ENCODE peak calls at places on chromosomes 13 and 19, in nine cellular contexts. One of them, this sample, is unnamed.

GRCh38 chr19:29675650-29676186 is 10.5 kb downstream of the PLEKHF1 start:
- DNase-seq in activated CD4-positive, CD25-positive, alpha-beta regulatory T cell treated with anti-CD3 and anti-CD28 coated beads, Interleukin-2, amount 50 U/mL, for 16 hours: no peak
- DNase-seq in progenitor cell of endocrine pancreas: no peak
- DNase-seq in endodermal cell: no peak
- DNase-seq in activated CD8-positive, alpha-beta memory T cell treated with anti-CD3 and anti-CD28 coated beads for 1 hour: no peak
- DNase-seq in PC-9: no peak
- DNase-seq in thoracic aorta: no peak
- DNase-seq in EL: no peak
- DNase-seq in stimulated activated CD8-positive, alpha-beta memory T cell treated with anti-CD3 and anti-CD28 coated beads, Interleukin-2, amount 100 ng/mL, for 1 hour: no peak
- DNase-seq in this sample: no peak

GRCh38 chr19:13007292-13008045 is 12.2 kb downstream of the NFIX start:
- DNase-seq in activated CD8-positive, alpha-beta memory T cell treated with anti-CD3 and anti-CD28 coated beads for 1 hour: no peak
- DNase-seq in EL: no peak
- DNase-seq in thoracic aorta: no peak
- DNase-seq in activated CD4-positive, CD25-positive, alpha-beta regulatory T cell treated with anti-CD3 and anti-CD28 coated beads, Interleukin-2, amount 50 U/mL, for 16 hours: no peak
- DNase-seq in PC-9: no peak
- DNase-seq in stimulated activated CD8-positive, alpha-beta memory T cell treated with anti-CD3 and anti-CD28 coated beads, Interleukin-2, amount 100 ng/mL, for 1 hour: no peak
- DNase-seq in progenitor cell of endocrine pancreas: no peak
- DNase-seq in endodermal cell: no peak
- DNase-seq in this sample: no peak

GRCh38 chr13:85529216-85529590 is 270.0 kb downstream of the SLITRK6 start:
- DNase-seq in PC-9: no peak
- DNase-seq in activated CD8-positive, alpha-beta memory T cell treated with anti-CD3 and anti-CD28 coated beads for 1 hour: no peak
- DNase-seq in thoracic aorta: no peak
- DNase-seq in stimulated activated CD8-positive, alpha-beta memory T cell treated with anti-CD3 and anti-CD28 coated beads, Interleukin-2, amount 100 ng/mL, for 1 hour: no peak
- DNase-seq in EL: peak
- DNase-seq in endodermal cell: no peak
- DNase-seq in activated CD4-positive, CD25-positive, alpha-beta regulatory T cell treated with anti-CD3 and anti-CD28 coated beads, Interleukin-2, amount 50 U/mL, for 16 hours: no peak
- DNase-seq in progenitor cell of endocrine pancreas: no peak
- DNase-seq in this sample: no peak

GRCh38 chr13:42007844-42008243 is 40.6 kb upstream of the DGKH start:
- DNase-seq in thoracic aorta: no peak
- DNase-seq in EL: peak
- DNase-seq in progenitor cell of endocrine pancreas: no peak
- DNase-seq in endodermal cell: no peak
- DNase-seq in stimulated activated CD8-positive, alpha-beta memory T cell treated with anti-CD3 and anti-CD28 coated beads, Interleukin-2, amount 100 ng/mL, for 1 hour: no peak
- DNase-seq in activated CD4-positive, CD25-positive, alpha-beta regulatory T cell treated with anti-CD3 and anti-CD28 coated beads, Interleukin-2, amount 50 U/mL, for 16 hours: no peak
- DNase-seq in activated CD8-positive, alpha-beta memory T cell treated with anti-CD3 and anti-CD28 coated beads for 1 hour: no peak
- DNase-seq in PC-9: peak
- DNase-seq in this sample: no peak

GRCh38 chr19:54416695-54417491 is 1.6 kb downstream of the TTYH1 start:
- DNase-seq in activated CD4-positive, CD25-positive, alpha-beta regulatory T cell treated with anti-CD3 and anti-CD28 coated beads, Interleukin-2, amount 50 U/mL, for 16 hours: no peak
- DNase-seq in endodermal cell: peak
- DNase-seq in progenitor cell of endocrine pancreas: no peak
- DNase-seq in EL: no peak
- DNase-seq in activated CD8-positive, alpha-beta memory T cell treated with anti-CD3 and anti-CD28 coated beads for 1 hour: no peak
- DNase-seq in stimulated activated CD8-positive, alpha-beta memory T cell treated with anti-CD3 and anti-CD28 coated beads, Interleukin-2, amount 100 ng/mL, for 1 hour: no peak
- DNase-seq in PC-9: no peak
- DNase-seq in thoracic aorta: no peak
- DNase-seq in this sample: no peak

GRCh38 chr19:5880196-5880595 is 9.9 kb upstream of the FUT5 start:
- DNase-seq in PC-9: no peak
- DNase-seq in EL: no peak
- DNase-seq in stimulated activated CD8-positive, alpha-beta memory T cell treated with anti-CD3 and anti-CD28 coated beads, Interleukin-2, amount 100 ng/mL, for 1 hour: no peak
- DNase-seq in thoracic aorta: no peak
- DNase-seq in activated CD8-positive, alpha-beta memory T cell treated with anti-CD3 and anti-CD28 coated beads for 1 hour: no peak
- DNase-seq in endodermal cell: no peak
- DNase-seq in progenitor cell of endocrine pancreas: no peak
- DNase-seq in activated CD4-positive, CD25-positive, alpha-beta regulatory T cell treated with anti-CD3 and anti-CD28 coated beads, Interleukin-2, amount 50 U/mL, for 16 hours: no peak
- DNase-seq in this sample: no peak

GRCh38 chr19:610801-611505 is 21.3 kb downstream of the HCN2 start:
- DNase-seq in stimulated activated CD8-positive, alpha-beta memory T cell treated with anti-CD3 and anti-CD28 coated beads, Interleukin-2, amount 100 ng/mL, for 1 hour: no peak
- DNase-seq in EL: peak
- DNase-seq in activated CD4-positive, CD25-positive, alpha-beta regulatory T cell treated with anti-CD3 and anti-CD28 coated beads, Interleukin-2, amount 50 U/mL, for 16 hours: no peak
- DNase-seq in endodermal cell: no peak
- DNase-seq in activated CD8-positive, alpha-beta memory T cell treated with anti-CD3 and anti-CD28 coated beads for 1 hour: no peak
- DNase-seq in PC-9: no peak
- DNase-seq in progenitor cell of endocrine pancreas: no peak
- DNase-seq in thoracic aorta: no peak
- DNase-seq in this sample: no peak

GRCh38 chr19:10078329-10078728 is 7.8 kb upstream of the SHFL start:
- DNase-seq in stimulated activated CD8-positive, alpha-beta memory T cell treated with anti-CD3 and anti-CD28 coated beads, Interleukin-2, amount 100 ng/mL, for 1 hour: no peak
- DNase-seq in EL: no peak
- DNase-seq in thoracic aorta: no peak
- DNase-seq in activated CD4-positive, CD25-positive, alpha-beta regulatory T cell treated with anti-CD3 and anti-CD28 coated beads, Interleukin-2, amount 50 U/mL, for 16 hours: no peak
- DNase-seq in progenitor cell of endocrine pancreas: no peak
- DNase-seq in activated CD8-positive, alpha-beta memory T cell treated with anti-CD3 and anti-CD28 coated beads for 1 hour: no peak
- DNase-seq in endodermal cell: no peak
- DNase-seq in PC-9: no peak
- DNase-seq in this sample: no peak